ENCODE peak calls at places on chromosome 16, in five cellular contexts. Z is esophagus squamous epithelium; E is activated CD8-positive, alpha-beta T cell treated with anti-CD3 and anti-CD28 coated beads, Interleukin-2, amount 10 ng/mL, durations not matched to agents 7 days and 5 days; R is heart left ventricle; K is HCEC 1CT. G is an unnamed sample.

GRCh38 chr16:55294947-55295346 is 29.1 kb upstream of the IRX6 start:
- DNase-seq in E (no peak), R (peak), K (no peak), Z (no peak), G (peak)

GRCh38 chr16:3945751-3946603 is 65.5 kb upstream of the CREBBP start:
- DNase-seq in R (peak), K (peak), Z (no peak), E (no peak), G (peak)

GRCh38 chr16:25395528-25395927 is 137.9 kb upstream of the ZKSCAN2 start:
- DNase-seq in R (no peak), E (no peak), K (no peak), Z (no peak), G (no peak)

GRCh38 chr16:89000207-89000959 is 23.4 kb upstream of the CBFA2T3 start:
- DNase-seq in E (no peak), K (no peak), Z (no peak), R (no peak), G (no peak)

GRCh38 chr16:53123753-53124152 is 69.0 kb downstream of the CHD9 start:
- DNase-seq in E (no peak), Z (no peak), R (no peak), K (peak), G (no peak)

GRCh38 chr16:88977845-88978607 is 1.0 kb upstream of the CBFA2T3 start:
- DNase-seq in K (no peak), E (no peak), Z (no peak), R (no peak), G (no peak)

GRCh38 chr16:88685156-88686061 is 898 bp downstream of the SNAI3 start:
- DNase-seq in R (no peak), K (peak), Z (no peak), E (peak), G (no peak)

GRCh38 chr16:85312642-85313540 is 200.6 kb upstream of the CIBAR2 start:
- DNase-seq in E (no peak), Z (no peak), R (no peak), K (no peak), G (no peak)

GRCh38 chr16:69476920-69477418 is 52.5 kb downstream of the CYB5B start:
- DNase-seq in R (no peak), K (peak), E (no peak), Z (no peak), G (peak)

GRCh38 chr16:84117482-84117843 is 721 bp upstream of the MBTPS1 start:
- DNase-seq in Z (no peak), R (no peak), E (peak), K (peak), G (no peak)

GRCh38 chr16:71439531-71439930 is 2.3 kb downstream of the TLE7 start:
- DNase-seq in K (no peak), Z (no peak), R (no peak), E (no peak), G (no peak)

GRCh38 chr16:49350265-49351103 is 23.1 kb upstream of the C16orf78 start:
- DNase-seq in E (peak), R (peak), K (peak), Z (no peak), G (peak)

GRCh38 chr16:29943846-29944669 is 17.8 kb upstream of the TMEM219 start:
- DNase-seq in Z (no peak), E (no peak), K (peak), R (no peak), G (peak)

GRCh38 chr16:30958164-30959083 is 870 bp downstream of the SETD1A start:
- DNase-seq in Z (no peak), R (peak), E (no peak), K (peak), G (no peak)

GRCh38 chr16:55453909-55454308 is 25.1 kb upstream of the MMP2 start:
- DNase-seq in Z (no peak), K (no peak), E (no peak), R (no peak), G (peak)

GRCh38 chr16:19765860-19766553 is 47.9 kb downstream of the IQCK start:
- DNase-seq in R (peak), K (no peak), Z (no peak), E (no peak), G (peak)

GRCh38 chr16:13552062-13552959 is 367.6 kb upstream of the ERCC4 start:
- DNase-seq in R (no peak), E (no peak), Z (no peak), K (no peak), G (no peak)

GRCh38 chr16:20114356-20114755 is 40.7 kb upstream of the GPR139 start:
- DNase-seq in Z (no peak), E (no peak), R (no peak), K (no peak), G (peak)

GRCh38 chr16:51657844-51658243 is 506.8 kb upstream of the SALL1 start:
- DNase-seq in Z (no peak), K (no peak), R (no peak), E (no peak), G (no peak)

GRCh38 chr16:27430923-27431484 is 29.0 kb downstream of the IL21R start:
- DNase-seq in E (peak), K (no peak), R (no peak), Z (no peak), G (no peak)

GRCh38 chr16:86619263-86619935 is 41.0 kb downstream of the FOXL1 start:
- DNase-seq in K (no peak), Z (no peak), E (no peak), R (peak), G (no peak)

GRCh38 chr16:84833542-84834402 is 14.0 kb downstream of the CRISPLD2 start:
- DNase-seq in R (no peak), E (no peak), Z (no peak), K (no peak), G (no peak)

GRCh38 chr16:15966420-15967222 is 17.2 kb downstream of the ABCC1 start:
- DNase-seq in R (peak), K (peak), E (no peak), Z (no peak), G (peak)

GRCh38 chr16:49563666-49564065 is 190.1 kb downstream of the C16orf78 start:
- DNase-seq in R (no peak), K (no peak), Z (no peak), E (no peak), G (peak)

GRCh38 chr16:24736758-24737157 is 7.3 kb downstream of the TNRC6A start:
- DNase-seq in E (no peak), Z (no peak), K (no peak), R (no peak), G (no peak)

GRCh38 chr16:48576927-48577326 is 33.1 kb downstream of the N4BP1 start:
- DNase-seq in R (no peak), E (no peak), K (no peak), Z (no peak), G (peak)

GRCh38 chr16:62965831-62966230 is 929.6 kb upstream of the CDH8 start:
- DNase-seq in E (no peak), K (no peak), R (no peak), Z (no peak), G (peak)

G was measured in H4.